ENCODE peak calls at places on chromosome 2, in six cellular contexts. X is NCI-H82; C is memory B cell; W is kidney glomerular epithelial cell; J is dorsolateral prefrontal cortex; Y is activated CD8-positive, alpha-beta memory T cell treated with anti-CD3 and anti-CD28 coated beads, Interleukin-2, amount 50 U/mL, for 4 hours. R is an unnamed sample.

GRCh38 chr2:108604196-108604595 is 69.9 kb downstream of the LIMS1 start:
- DNase-seq in C (no peak), X (no peak), Y (no peak), W (no peak), J (no peak), R (no peak)

GRCh38 chr2:220034356-220035121 is 407.1 kb downstream of the SLC4A3 start:
- DNase-seq in J (no peak), C (no peak), W (peak; percentile 86), Y (no peak), X (no peak), R (no peak)

GRCh38 chr2:237689569-237690131 is 62.3 kb downstream of the LRRFIP1 start:
- DNase-seq in J (no peak), X (peak; percentile 47), W (no peak), Y (no peak), C (no peak), R (peak; percentile 67)

GRCh38 chr2:176415946-176416499 is 146.8 kb downstream of the MTX2 start:
- DNase-seq in Y (no peak), W (no peak), J (no peak), X (no peak), C (no peak), R (no peak)

GRCh38 chr2:162072181-162072702 is 1.8 kb downstream of the DPP4 start:
- DNase-seq in X (no peak), W (peak; percentile 56), J (no peak), C (no peak), Y (no peak), R (no peak)

GRCh38 chr2:42920446-42921161 is 128.2 kb upstream of the HAAO start:
- DNase-seq in J (no peak), W (no peak), Y (no peak), C (no peak), X (no peak), R (no peak)

GRCh38 chr2:33134764-33135560 is 188.2 kb downstream of the LTBP1 start:
- DNase-seq in W (no peak), J (no peak), X (no peak), C (no peak), Y (no peak), R (no peak)

GRCh38 chr2:219230201-219230540 is 565 bp downstream of the ANKZF1 start:
- DNase-seq in J (no peak), Y (no peak), W (peak; percentile 67), C (no peak), X (peak; percentile 63), R (peak; percentile 82)

GRCh38 chr2:233026211-233026813 is 6.2 kb upstream of the NEU2 start:
- DNase-seq in W (no peak), J (no peak), C (no peak), X (no peak), Y (no peak), R (no peak)

GRCh38 chr2:11160731-11161455 is 5.6 kb downstream of the SLC66A3 start:
- DNase-seq in X (no peak), Y (no peak), J (no peak), W (no peak), C (no peak), R (peak; percentile 50)

GRCh38 chr2:39839261-39839848 is 60.3 kb upstream of the THUMPD2 start:
- DNase-seq in C (no peak), X (peak; percentile 8), W (no peak), J (no peak), Y (no peak), R (no peak)

GRCh38 chr2:3071645-3072044 is 306.0 kb downstream of the EIPR1 start:
- DNase-seq in X (no peak), C (no peak), W (no peak), Y (no peak), J (no peak), R (no peak)

GRCh38 chr2:203894262-203894661 is 26.7 kb downstream of the CTLA4 start:
- DNase-seq in C (no peak), W (no peak), Y (no peak), J (no peak), X (no peak), R (no peak)

GRCh38 chr2:11430729-11431128 is 35.2 kb downstream of the E2F6 start:
- DNase-seq in Y (no peak), X (no peak), C (no peak), J (no peak), W (peak; percentile 13), R (no peak)

GRCh38 chr2:64356906-64357305 is 97.1 kb upstream of the LGALSL start:
- DNase-seq in X (no peak), C (no peak), Y (no peak), J (no peak), W (no peak), R (no peak)

GRCh38 chr2:7626139-7626537 is 708.9 kb downstream of the RNF144A start:
- DNase-seq in J (no peak), C (no peak), X (no peak), W (no peak), Y (no peak), R (no peak)

GRCh38 chr2:160221391-160222276 is 21.6 kb upstream of the ITGB6 start:
- DNase-seq in W (peak; percentile 93), Y (no peak), X (peak; percentile 32), C (no peak), J (no peak), R (no peak)

GRCh38 chr2:189128961-189129360 is 50.6 kb downstream of the COL5A2 start:
- DNase-seq in Y (no peak), J (no peak), C (no peak), X (no peak), W (no peak), R (no peak)

GRCh38 chr2:9696731-9697130 is 65.9 kb upstream of the YWHAQ start:
- DNase-seq in Y (no peak), C (no peak), X (no peak), W (no peak), J (no peak), R (no peak)

GRCh38 chr2:102190425-102191107 is 3.7 kb downstream of the IL1RL2 start:
- DNase-seq in C (no peak), J (no peak), W (peak; percentile 12), Y (no peak), X (no peak), R (no peak)

GRCh38 chr2:146124741-146125140 is 1604.8 kb upstream of the ZEB2 start:
- DNase-seq in C (no peak), W (peak; percentile 23), J (no peak), X (peak; percentile 62), Y (no peak), R (no peak)

GRCh38 chr2:234770081-234770506 is 181.7 kb upstream of the SH3BP4 start:
- DNase-seq in C (no peak), W (peak; percentile 23), J (no peak), X (peak; percentile 92), Y (no peak), R (no peak)

GRCh38 chr2:158131919-158132566 is 30.4 kb downstream of the UPP2 start:
- DNase-seq in W (peak; percentile 95), J (no peak), Y (no peak), C (no peak), X (peak; percentile 83), R (no peak)

GRCh38 chr2:240461471-240462072 is 26.1 kb downstream of the GPC1 start:
- DNase-seq in W (no peak), C (no peak), X (no peak), J (no peak), Y (no peak), R (no peak)

GRCh38 chr2:12720181-12720580 is 3.4 kb downstream of the TRIB2 start:
- DNase-seq in C (no peak), W (no peak), J (no peak), X (peak; percentile 30), Y (no peak), R (no peak)

GRCh38 chr2:77008925-77009706 is 513.1 kb downstream of the LRRTM4 start:
- DNase-seq in Y (no peak), J (no peak), W (peak; percentile 19), C (no peak), X (no peak), R (no peak)